ENCODE peak calls at places on chromosome 20, in four cellular contexts. G is fibroblast of mammary gland, R is upper lobe of left lung, E is NCI-H1092. X is an unnamed sample.

GRCh38 chr20:9928955-9929354 is 90.1 kb upstream of the PAK5 start:
- DNase-seq in G (no peak), E (no peak), R (no peak), X (no peak)

GRCh38 chr20:63068711-63069367 is 62.1 kb upstream of the BHLHE23 start:
- DNase-seq in E (no peak), G (no peak), R (no peak), X (no peak)

GRCh38 chr20:60137657-60138245 is 179.5 kb downstream of the CDH26 start:
- DNase-seq in G (peak; percentile 25), E (peak; percentile 53), R (no peak), X (no peak)

GRCh38 chr20:879626-880025 is 36.5 kb downstream of the ANGPT4 start:
- DNase-seq in R (no peak), G (no peak), E (no peak), X (no peak)

GRCh38 chr20:25057234-25058050 is 497 bp downstream of the ACSS1 start:
- DNase-seq in R (peak; percentile 94), E (no peak), G (no peak), X (no peak)

GRCh38 chr20:32344835-32345506 is 13.2 kb upstream of the ASXL1 start:
- DNase-seq in E (no peak), G (no peak), R (no peak), X (no peak)

GRCh38 chr20:4569092-4569491 is 152.6 kb upstream of the PRND start:
- DNase-seq in G (no peak), E (no peak), R (no peak), X (no peak)

GRCh38 chr20:25248501-25249172 is 752 bp downstream of the PYGB start:
- DNase-seq in E (no peak), G (peak; percentile 33), R (no peak), X (no peak)

GRCh38 chr20:46990017-46990810 is 95.6 kb downstream of the EYA2 start:
- DNase-seq in E (no peak), G (no peak), R (no peak), X (no peak)

GRCh38 chr20:37931153-37931922 is 28.4 kb downstream of the VSTM2L start:
- DNase-seq in R (peak; percentile 60), G (no peak), E (no peak), X (no peak)

GRCh38 chr20:63029358-63030121 is 22.8 kb upstream of the BHLHE23 start:
- DNase-seq in R (peak; percentile 75), E (no peak), G (no peak), X (no peak)

GRCh38 chr20:1269235-1269634 is 3.1 kb downstream of the SNPH start:
- DNase-seq in G (no peak), R (no peak), E (no peak), X (no peak)

GRCh38 chr20:18943542-18943941 is 130.0 kb downstream of the SCP2D1 start:
- DNase-seq in R (no peak), E (no peak), G (no peak), X (no peak)

GRCh38 chr20:32804022-32804715 is 15.6 kb upstream of the MAPRE1 start:
- DNase-seq in G (no peak), E (no peak), R (no peak), X (no peak)

GRCh38 chr20:32743237-32744112 is at the start of gene COMMD7:
- DNase-seq in G (peak; percentile 38), E (no peak), R (peak; percentile 95), X (peak; percentile 31)